ENCODE peak calls at places on chromosomes 11 and 22, in four cellular contexts. One of them, this sample, is unnamed.
A peak's percentile ranks its signal among the peaks of the same experiment; 100 is the strongest.

GRCh38 chr11:35584321-35584720 is 33.9 kb upstream of the FJX1 start:
- DNase-seq in foreskin keratinocyte: peak; percentile 89
- DNase-seq in AG04450: peak; percentile 57
- DNase-seq in DND-41: no peak
- DNase-seq in this sample: no peak

GRCh38 chr11:73390601-73391565 is 14.7 kb downstream of the RELT start:
- DNase-seq in foreskin keratinocyte: no peak
- DNase-seq in DND-41: no peak
- DNase-seq in AG04450: no peak
- DNase-seq in this sample: no peak

GRCh38 chr11:46216040-46216764 is 61.3 kb upstream of the CREB3L1 start:
- DNase-seq in DND-41: no peak
- DNase-seq in foreskin keratinocyte: no peak
- DNase-seq in AG04450: no peak
- DNase-seq in this sample: no peak

GRCh38 chr11:12276356-12276755 is 101.0 kb upstream of the PARVA start:
- DNase-seq in AG04450: no peak
- DNase-seq in foreskin keratinocyte: no peak
- DNase-seq in DND-41: no peak
- DNase-seq in this sample: no peak

GRCh38 chr11:62715150-62716130 is 8.0 kb downstream of the GNG3 start:
- DNase-seq in AG04450: no peak
- DNase-seq in foreskin keratinocyte: no peak
- DNase-seq in DND-41: no peak
- DNase-seq in this sample: no peak

GRCh38 chr11:12139144-12139881 is 28.9 kb downstream of the MICAL2 start:
- DNase-seq in AG04450: peak; percentile 70
- DNase-seq in foreskin keratinocyte: no peak
- DNase-seq in DND-41: no peak
- DNase-seq in this sample: no peak

GRCh38 chr11:19864141-19865120 is 151.8 kb downstream of the NAV2 start:
- DNase-seq in foreskin keratinocyte: no peak
- DNase-seq in AG04450: no peak
- DNase-seq in DND-41: no peak
- DNase-seq in this sample: no peak

GRCh38 chr11:103035656-103036434 is 56.1 kb downstream of the DCUN1D5 start:
- DNase-seq in DND-41: peak; percentile 34
- DNase-seq in AG04450: peak; percentile 34
- DNase-seq in foreskin keratinocyte: peak; percentile 70
- DNase-seq in this sample: no peak

GRCh38 chr22:37675930-37676571 is 615 bp downstream of the LGALS1 start:
- DNase-seq in AG04450: no peak
- DNase-seq in DND-41: no peak
- DNase-seq in foreskin keratinocyte: no peak
- DNase-seq in this sample: no peak

GRCh38 chr11:9613830-9614762 is 40.6 kb downstream of the WEE1 start:
- DNase-seq in AG04450: peak; percentile 51
- DNase-seq in foreskin keratinocyte: peak; percentile 86
- DNase-seq in DND-41: peak; percentile 92
- DNase-seq in this sample: peak; percentile 32

GRCh38 chr11:13942908-13943505 is 19.5 kb upstream of the SPON1 start:
- DNase-seq in AG04450: no peak
- DNase-seq in DND-41: no peak
- DNase-seq in foreskin keratinocyte: peak; percentile 63
- DNase-seq in this sample: no peak

GRCh38 chr11:66498508-66498907 is 11.9 kb upstream of the BBS1 start:
- DNase-seq in foreskin keratinocyte: no peak
- DNase-seq in AG04450: no peak
- DNase-seq in DND-41: no peak
- DNase-seq in this sample: no peak

GRCh38 chr22:29030618-29031235 is 30.9 kb downstream of the C22orf31 start:
- DNase-seq in foreskin keratinocyte: peak; percentile 55
- DNase-seq in AG04450: no peak
- DNase-seq in DND-41: no peak
- DNase-seq in this sample: no peak

GRCh38 chr11:128208329-128209220 is 378.8 kb downstream of the ETS1 start:
- DNase-seq in AG04450: peak; percentile 72
- DNase-seq in foreskin keratinocyte: peak; percentile 97
- DNase-seq in DND-41: no peak
- DNase-seq in this sample: no peak

GRCh38 chr11:34174411-34175041 is 69.1 kb downstream of the NAT10 start:
- DNase-seq in DND-41: peak; percentile 66
- DNase-seq in foreskin keratinocyte: peak; percentile 43
- DNase-seq in AG04450: no peak
- DNase-seq in this sample: no peak

GRCh38 chr22:35072939-35073338 is 7.0 kb downstream of the ISX start:
- DNase-seq in foreskin keratinocyte: peak; percentile 50
- DNase-seq in DND-41: no peak
- DNase-seq in AG04450: no peak
- DNase-seq in this sample: no peak

GRCh38 chr22:38031491-38031890 is 25.7 kb upstream of the PICK1 start:
- DNase-seq in AG04450: no peak
- DNase-seq in DND-41: no peak
- DNase-seq in foreskin keratinocyte: no peak
- DNase-seq in this sample: no peak

GRCh38 chr11:32436751-32437405 is 1.5 kb upstream of the WT1 start:
- DNase-seq in DND-41: no peak
- DNase-seq in AG04450: no peak
- DNase-seq in foreskin keratinocyte: no peak
- DNase-seq in this sample: no peak
- H3K27me3 ChIP-seq in DND-41: no peaks in the 10 kb centered on the region
- H3K27me3 ChIP-seq in AG04450: peaks cover 89% of the 10 kb centered on the region
- H3K27me3 ChIP-seq in foreskin keratinocyte: peaks cover 97% of the 10 kb centered on the region
- H3K27me3 ChIP-seq in this sample: peaks cover 57% of the 10 kb centered on the region

DNA sequence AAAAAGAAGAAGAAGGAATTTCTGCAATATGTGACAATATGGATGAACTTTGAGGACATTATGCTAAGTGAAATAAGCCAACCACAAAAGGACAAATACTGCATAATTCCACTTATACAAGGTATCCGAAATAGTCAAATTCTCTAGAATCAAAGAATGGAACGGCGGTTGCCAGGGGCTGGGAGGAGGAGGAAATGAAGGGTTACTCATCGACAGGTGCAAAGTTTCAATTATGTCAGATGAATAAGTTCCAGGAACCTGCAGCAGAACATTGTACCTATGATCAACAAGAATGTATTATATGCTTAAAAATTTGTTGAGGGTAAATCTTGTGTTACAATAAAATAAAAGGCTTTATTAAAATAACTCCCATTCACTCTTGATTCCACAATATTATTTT is 49.0 kb downstream of the SC5D start:
- DNase-seq in AG04450: no peak
- DNase-seq in DND-41: no peak
- DNase-seq in foreskin keratinocyte: no peak
- DNase-seq in this sample: no peak
- H3K27me3 ChIP-seq in AG04450: peaks cover 19% of the 10 kb centered on the region
- H3K27me3 ChIP-seq in DND-41: no peaks in the 10 kb centered on the region
- H3K27me3 ChIP-seq in foreskin keratinocyte: peaks cover 12% of the 10 kb centered on the region
- H3K27me3 ChIP-seq in this sample: no peaks in the 10 kb centered on the region

GRCh38 chr22:19760652-19761002 is at the start of gene TBX1:
- DNase-seq in foreskin keratinocyte: no peak
- DNase-seq in AG04450: no peak
- DNase-seq in DND-41: no peak
- DNase-seq in this sample: no peak
- H3K27me3 ChIP-seq in foreskin keratinocyte: peaks cover 62% of the 10 kb centered on the region
- H3K27me3 ChIP-seq in AG04450: peaks cover 86% of the 10 kb centered on the region
- H3K27me3 ChIP-seq in DND-41: no peaks in the 10 kb centered on the region
- H3K27me3 ChIP-seq in this sample: peaks cover 15% of the 10 kb centered on the region

DNA sequence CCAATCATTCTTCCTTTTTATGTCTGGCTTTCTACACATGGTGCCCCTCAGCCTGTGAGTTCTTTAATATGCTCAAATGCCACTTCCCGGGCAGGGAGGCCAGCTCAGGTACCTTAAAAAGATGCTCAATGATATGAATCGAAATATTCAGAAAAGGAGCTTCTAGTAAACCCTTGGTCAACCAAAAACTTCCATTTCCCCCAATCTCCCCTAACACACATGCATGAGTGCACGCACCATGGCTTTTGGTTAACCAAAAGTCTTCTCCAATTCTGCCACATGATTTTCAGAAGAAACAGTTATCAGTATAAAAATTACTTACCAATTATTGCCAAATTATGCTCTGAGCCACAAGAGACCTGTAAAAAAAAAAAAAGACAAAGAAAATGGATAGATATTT is 135.0 kb downstream of the SERGEF start:
- DNase-seq in foreskin keratinocyte: no peak
- DNase-seq in AG04450: no peak
- DNase-seq in DND-41: no peak
- DNase-seq in this sample: no peak
- H3K27me3 ChIP-seq in foreskin keratinocyte: no peaks in the 10 kb centered on the region
- H3K27me3 ChIP-seq in AG04450: no peaks in the 10 kb centered on the region
- H3K27me3 ChIP-seq in DND-41: no peaks in the 10 kb centered on the region
- H3K27me3 ChIP-seq in this sample: no peaks in the 10 kb centered on the region

GRCh38 chr22:44755956-44756361 is 3.6 kb downstream of the ARHGAP8 start:
- DNase-seq in DND-41: no peak
- DNase-seq in AG04450: no peak
- DNase-seq in foreskin keratinocyte: peak; percentile 64
- DNase-seq in this sample: no peak
- H3K27me3 ChIP-seq in DND-41: no peaks in the 10 kb centered on the region
- H3K27me3 ChIP-seq in AG04450: peaks cover 30% of the 10 kb centered on the region
- H3K27me3 ChIP-seq in foreskin keratinocyte: no peaks in the 10 kb centered on the region
- H3K27me3 ChIP-seq in this sample: no peaks in the 10 kb centered on the region

GRCh38 chr11:67577951-67578350 is 5.7 kb upstream of the GSTP1 start:
- DNase-seq in AG04450: no peak
- DNase-seq in foreskin keratinocyte: no peak
- DNase-seq in DND-41: no peak
- DNase-seq in this sample: no peak

GRCh38 chr11:67581469-67581868 is 2.1 kb upstream of the GSTP1 start:
- DNase-seq in foreskin keratinocyte: no peak
- DNase-seq in DND-41: no peak
- DNase-seq in AG04450: no peak
- DNase-seq in this sample: no peak

GRCh38 chr11:67572747-67573419 is 10.7 kb upstream of the GSTP1 start:
- DNase-seq in DND-41: peak; percentile 43
- DNase-seq in foreskin keratinocyte: no peak
- DNase-seq in AG04450: no peak
- DNase-seq in this sample: no peak

GRCh38 chr11:67572305-67572704 is 11.3 kb upstream of the GSTP1 start:
- DNase-seq in AG04450: no peak
- DNase-seq in foreskin keratinocyte: no peak
- DNase-seq in DND-41: no peak
- DNase-seq in this sample: no peak

DNA sequence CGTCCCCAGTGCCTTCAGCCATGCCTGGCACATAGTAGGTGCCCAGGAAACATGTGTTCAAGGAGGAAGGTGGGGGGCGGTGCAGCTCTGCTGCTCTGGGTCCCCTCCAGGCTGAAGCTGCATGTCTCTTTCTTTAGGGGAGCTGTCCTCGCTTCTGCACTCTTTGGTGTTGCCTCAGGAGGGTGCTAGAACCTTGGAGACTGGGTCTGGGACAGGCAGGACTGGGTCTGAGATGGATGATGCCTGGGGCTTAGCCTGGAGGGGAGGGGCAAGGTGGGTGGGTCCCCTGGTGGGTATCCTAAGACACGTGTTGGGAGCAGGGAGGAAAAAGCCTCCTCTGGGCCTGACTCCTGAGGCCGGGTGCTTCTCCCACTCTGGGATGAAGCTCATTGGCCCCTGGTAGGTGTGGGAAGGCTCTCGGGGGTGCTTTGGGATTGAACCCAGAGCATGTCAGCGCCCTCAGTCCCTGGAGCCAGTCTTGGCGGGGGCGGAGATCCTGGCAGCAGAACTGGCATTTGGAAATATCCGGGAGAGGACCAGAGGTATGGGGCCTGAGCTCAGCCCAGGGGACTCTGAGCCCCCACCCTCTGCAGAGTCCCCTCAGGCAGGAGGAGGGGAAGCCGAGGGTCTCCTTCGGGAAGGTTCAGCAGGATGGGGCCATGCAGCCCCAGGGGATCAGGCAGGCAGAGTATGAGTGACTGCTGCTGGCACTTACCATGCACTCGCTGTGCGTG is 6.7 kb upstream of the GSTP1 start:
- DNase-seq in DND-41: no peak
- DNase-seq in foreskin keratinocyte: no peak
- DNase-seq in AG04450: no peak
- DNase-seq in this sample: no peak
- H3K27me3 ChIP-seq in DND-41: peaks cover 5% of the 10 kb centered on the region
- H3K27me3 ChIP-seq in foreskin keratinocyte: no peaks in the 10 kb centered on the region
- H3K27me3 ChIP-seq in AG04450: peaks cover 29% of the 10 kb centered on the region
- H3K27me3 ChIP-seq in this sample: peaks cover 39% of the 10 kb centered on the region

GRCh38 chr11:134407321-134407828 is 4.7 kb downstream of the B3GAT1 start:
- DNase-seq in DND-41: no peak
- DNase-seq in AG04450: no peak
- DNase-seq in foreskin keratinocyte: no peak
- DNase-seq in this sample: no peak
- H3K27me3 ChIP-seq in DND-41: peaks cover 26% of the 10 kb centered on the region
- H3K27me3 ChIP-seq in AG04450: peaks cover 15% of the 10 kb centered on the region
- H3K27me3 ChIP-seq in foreskin keratinocyte: peaks cover 36% of the 10 kb centered on the region
- H3K27me3 ChIP-seq in this sample: peaks cover 88% of the 10 kb centered on the region

DNA sequence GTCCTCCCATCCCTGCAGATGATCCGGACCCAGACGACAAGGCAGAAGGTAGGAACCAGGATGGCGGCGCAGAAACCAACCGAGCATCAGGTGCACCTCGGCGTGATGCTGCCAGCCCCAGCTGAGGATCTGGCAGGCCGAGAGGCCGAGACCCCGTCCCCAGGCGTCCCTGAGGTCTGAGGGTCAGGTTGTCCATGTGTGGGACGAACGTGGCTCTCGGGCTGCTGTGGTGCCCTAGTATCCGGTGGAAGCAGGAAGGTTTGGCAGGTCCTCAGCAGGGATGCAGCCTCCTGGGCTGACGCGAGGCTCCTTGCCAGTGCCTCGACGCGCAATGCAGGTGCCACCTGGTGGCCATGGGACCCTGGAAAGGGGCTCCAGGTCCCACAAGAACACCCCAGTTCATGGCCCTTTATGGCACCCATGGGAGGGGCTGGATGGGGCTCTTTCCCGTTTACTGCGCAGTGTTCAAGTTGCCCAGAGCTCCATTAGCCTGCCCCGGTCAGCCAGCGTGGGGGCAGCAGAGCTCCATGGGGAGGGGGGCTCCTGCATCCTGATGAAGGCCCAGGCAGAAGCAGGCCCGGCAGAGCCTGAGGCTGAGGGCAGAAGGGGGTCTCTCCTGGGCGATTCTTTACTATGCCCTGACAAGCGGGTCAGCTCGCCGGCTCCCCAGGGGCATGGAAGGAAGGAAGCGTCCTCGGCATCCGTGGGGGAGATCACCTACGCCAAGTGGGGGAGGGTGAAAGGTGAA is 129.9 kb downstream of the CTTN start:
- DNase-seq in AG04450: no peak
- DNase-seq in foreskin keratinocyte: no peak
- DNase-seq in DND-41: no peak
- DNase-seq in this sample: no peak
- H3K27me3 ChIP-seq in AG04450: peaks cover 3% of the 10 kb centered on the region
- H3K27me3 ChIP-seq in foreskin keratinocyte: no peaks in the 10 kb centered on the region
- H3K27me3 ChIP-seq in DND-41: no peaks in the 10 kb centered on the region
- H3K27me3 ChIP-seq in this sample: no peaks in the 10 kb centered on the region

This sample was measured in esophagus squamous epithelium.